ENCODE peak calls at places on chromosomes 6 and 20, in eight cellular contexts. K is caudate nucleus; U is DMS 273 treated with DMSO at 0.1 percent for 48 hours; O is GM20000; W is body of pancreas; C is left lung; Q is GM12891; S is stimulated activated CD8-positive, alpha-beta memory T cell treated with anti-CD3 and anti-CD28 coated beads, Interleukin-15, amount 100 ng/mL, for 4 hours. J is an unnamed sample.

GRCh38 chr20:56592817-56593216 is 36.3 kb upstream of the TFAP2C start:
- DNase-seq in O (no peak), K (no peak), S (no peak), U (no peak), Q (no peak), C (no peak), W (no peak), J (no peak)

GRCh38 chr6:161003336-161003735 is 11.8 kb downstream of the MAP3K4 start:
- DNase-seq in Q (no peak), U (no peak), C (no peak), O (no peak), W (no peak), S (no peak), K (no peak), J (no peak)

GRCh38 chr6:4067673-4068072 is 11.3 kb downstream of the FAM217A start:
- DNase-seq in S (no peak), C (no peak), O (no peak), U (no peak), W (no peak), K (no peak), Q (no peak), J (no peak)

GRCh38 chr20:49804364-49804763 is 8.3 kb upstream of the SLC9A8 start:
- DNase-seq in U (no peak), K (no peak), W (no peak), Q (no peak), C (no peak), S (no peak), O (no peak), J (no peak)

GRCh38 chr6:130931683-130932082 is 104.5 kb downstream of the SMLR1 start:
- DNase-seq in O (no peak), W (no peak), U (no peak), Q (no peak), S (no peak), K (no peak), C (no peak), J (no peak)

GRCh38 chr6:48080227-48081009 is 30.6 kb downstream of the PTCHD4 start:
- DNase-seq in C (no peak), K (no peak), S (no peak), W (no peak), U (no peak), Q (no peak), O (no peak), J (no peak)

GRCh38 chr20:1500496-1500895 is 9.3 kb upstream of the SIRPB2 start:
- DNase-seq in U (no peak), K (no peak), S (no peak), Q (no peak), W (no peak), C (no peak), O (no peak), J (no peak)

GRCh38 chr20:36086767-36087166 is 67.8 kb upstream of the EPB41L1 start:
- DNase-seq in O (no peak), K (no peak), C (no peak), Q (no peak), U (no peak), S (no peak), W (no peak), J (no peak)

GRCh38 chr20:25281541-25281991 is 33.7 kb downstream of the PYGB start:
- DNase-seq in U (no peak), K (no peak), C (peak), S (no peak), W (peak), O (peak), Q (no peak), J (peak)

GRCh38 chr20:22546344-22546743 is 38.0 kb downstream of the FOXA2 start:
- DNase-seq in U (no peak), C (no peak), K (no peak), W (no peak), S (no peak), O (no peak), Q (no peak), J (no peak)

GRCh38 chr6:33726696-33727095 is 15.2 kb upstream of the UQCC2 start:
- DNase-seq in O (no peak), S (no peak), W (no peak), U (no peak), Q (no peak), C (no peak), K (no peak), J (no peak)

GRCh38 chr6:156600678-156601077 is 176.5 kb upstream of the ARID1B start:
- DNase-seq in S (no peak), O (no peak), U (no peak), Q (no peak), W (no peak), C (no peak), K (no peak), J (no peak)

GRCh38 chr6:161369339-161369738 is 95.5 kb upstream of the AGPAT4 start:
- DNase-seq in U (no peak), Q (no peak), S (no peak), W (no peak), O (no peak), C (peak), K (no peak), J (no peak)

GRCh38 chr6:114638346-114638745 is 295.5 kb upstream of the HS3ST5 start:
- DNase-seq in O (no peak), S (no peak), W (no peak), C (no peak), U (no peak), K (no peak), Q (no peak), J (no peak)

GRCh38 chr6:155340464-155341129 is 26.3 kb upstream of the TFB1M start:
- DNase-seq in Q (no peak), K (no peak), S (no peak), W (no peak), O (no peak), C (no peak), U (no peak), J (no peak)

GRCh38 chr6:93407186-93407585 is 12.2 kb downstream of the EPHA7 start:
- DNase-seq in W (no peak), K (no peak), C (no peak), U (no peak), Q (no peak), O (no peak), S (no peak), J (no peak)

GRCh38 chr6:33014841-33015634 is 5.6 kb upstream of the HLA-DOA start:
- DNase-seq in W (peak), O (peak), Q (peak), C (no peak), U (peak), S (no peak), K (peak), J (peak)

GRCh38 chr6:142796571-142796970 is 148.4 kb downstream of the HIVEP2 start:
- DNase-seq in U (no peak), W (no peak), Q (no peak), C (peak), K (peak), O (no peak), S (no peak), J (no peak)

GRCh38 chr20:3038454-3038853 is 5.0 kb upstream of the GNRH2 start:
- DNase-seq in C (no peak), W (no peak), U (no peak), O (no peak), Q (no peak), K (no peak), S (no peak), J (no peak)

GRCh38 chr6:18254793-18255192 is 9.5 kb downstream of the DEK start:
- DNase-seq in S (no peak), O (no peak), Q (no peak), U (no peak), K (no peak), W (no peak), C (no peak), J (no peak)

GRCh38 chr6:33297956-33298772 is 578 bp downstream of the RGL2 start:
- DNase-seq in Q (peak), C (peak), O (peak), K (peak), W (peak), U (peak), S (no peak), J (peak)

GRCh38 chr6:70547313-70547712 is 19.4 kb upstream of the SDHAF4 start:
- DNase-seq in O (no peak), C (no peak), U (no peak), S (no peak), Q (no peak), K (peak), W (no peak), J (no peak)

GRCh38 chr6:44078795-44079671 is 48.2 kb downstream of the MRPL14 start:
- DNase-seq in S (peak), K (no peak), U (no peak), O (peak), C (peak), Q (no peak), W (peak), J (peak)

GRCh38 chr6:169074551-169074950 is 179.1 kb downstream of the THBS2 start:
- DNase-seq in O (no peak), U (no peak), S (no peak), Q (no peak), W (no peak), K (no peak), C (no peak), J (no peak)

GRCh38 chr6:163761491-163761890 is 347.0 kb downstream of the QKI start:
- DNase-seq in O (no peak), W (no peak), S (no peak), U (no peak), Q (no peak), K (no peak), C (no peak), J (no peak)

GRCh38 chr6:145247677-145248419 is 487.5 kb downstream of the EPM2A start:
- DNase-seq in K (no peak), U (no peak), Q (no peak), C (no peak), W (no peak), S (no peak), O (no peak), J (no peak)

GRCh38 chr20:50813101-50813643 is 18.3 kb downstream of the BCAS4 start:
- DNase-seq in S (no peak), O (no peak), C (no peak), K (no peak), Q (no peak), W (no peak), U (no peak), J (no peak)

GRCh38 chr6:34560366-34561226 is 4.5 kb upstream of the SPDEF start:
- DNase-seq in S (no peak), K (no peak), U (peak), W (no peak), C (no peak), O (no peak), Q (no peak), J (no peak)

GRCh38 chr6:25085761-25086160 is 150.0 kb upstream of the RIPOR2 start:
- DNase-seq in U (no peak), W (no peak), O (peak), C (no peak), K (no peak), S (no peak), Q (no peak), J (peak)

GRCh38 chr6:5745081-5745480 is 261.6 kb downstream of the NRN1 start:
- DNase-seq in Q (no peak), W (no peak), S (no peak), K (no peak), U (no peak), C (no peak), O (no peak), J (no peak)